ENCODE peak calls at places on chromosomes 7 and 10, in four cellular contexts. G is HEK293T, U is HepG2, B is K562. W is an unnamed sample.

GRCh38 chr10:26488344-26488743 is 50.2 kb downstream of the APBB1IP start:
- DNase-seq in G (no peak), U (no peak), B (no peak), W (no peak)

GRCh38 chr7:104971290-104972071 is 42.5 kb upstream of the KMT2E start:
- DNase-seq in G (no peak), U (peak; percentile 47), B (no peak), W (no peak)

GRCh38 chr7:139568346-139568675 is 44.8 kb downstream of the CLEC2L start:
- DNase-seq in G (no peak), U (no peak), B (no peak), W (no peak)

GRCh38 chr10:12839941-12840611 is 161.4 kb downstream of the CCDC3 start:
- DNase-seq in G (no peak), U (no peak), B (no peak), W (peak; percentile 76)

GRCh38 chr7:154304231-154304630 is 252.0 kb downstream of the DPP6 start:
- DNase-seq in G (no peak), U (no peak), B (no peak), W (peak; percentile 65)

GRCh38 chr7:137940656-137941518 is 61.0 kb downstream of the CREB3L2 start:
- DNase-seq in G (no peak), U (peak; percentile 74), B (no peak), W (no peak)

GRCh38 chr10:74825371-74826141 is 844 bp upstream of the KAT6B start:
- DNase-seq in G (peak; percentile 42), U (no peak), B (no peak), W (peak; percentile 88)

GRCh38 chr10:30877111-30877510 is 154.6 kb downstream of the ZNF438 start:
- DNase-seq in G (no peak), U (no peak), B (no peak), W (no peak)

GRCh38 chr7:98548981-98549380 is 68.1 kb upstream of the NPTX2 start:
- DNase-seq in G (no peak), U (no peak), B (no peak), W (no peak)

GRCh38 chr10:103812004-103812403 is 43.4 kb downstream of the SH3PXD2A start:
- DNase-seq in G (no peak), U (no peak), B (no peak), W (no peak)

GRCh38 chr7:122225874-122226273 is 78.7 kb downstream of the FEZF1 start:
- DNase-seq in G (no peak), U (no peak), B (no peak), W (no peak)

GRCh38 chr10:21943633-21944265 is 59.8 kb downstream of the DNAJC1 start:
- DNase-seq in G (no peak), U (no peak), B (no peak), W (no peak)

GRCh38 chr7:148230341-148230740 is 360.2 kb upstream of the C7orf33 start:
- DNase-seq in G (no peak), U (no peak), B (no peak), W (peak; percentile 40)

GRCh38 chr10:110762849-110763211 is 108.9 kb upstream of the PDCD4 start:
- DNase-seq in G (no peak), U (no peak), B (no peak), W (no peak)

GRCh38 chr10:70267161-70267933 is 16.5 kb downstream of the NPFFR1 start:
- DNase-seq in G (peak; percentile 19), U (no peak), B (peak; percentile 33), W (no peak)

GRCh38 chr7:32905175-32905662 is 13.7 kb upstream of the KBTBD2 start:
- DNase-seq in G (no peak), U (no peak), B (peak; percentile 81), W (peak; percentile 83)

GRCh38 chr7:38476764-38477163 is 154.4 kb downstream of the AMPH start:
- DNase-seq in G (no peak), U (no peak), B (no peak), W (no peak)

GRCh38 chr7:124188576-124188975 is 155.7 kb upstream of the TMEM229A start:
- DNase-seq in G (no peak), U (no peak), B (no peak), W (no peak)

GRCh38 chr7:2231992-2232765 is 566 bp downstream of the MAD1L1 start:
- DNase-seq in G (peak; percentile 39), U (peak; percentile 47), B (peak; percentile 82), W (peak; percentile 93)

GRCh38 chr10:36026656-36027390 is 384.7 kb upstream of the FZD8 start:
- DNase-seq in G (no peak), U (no peak), B (no peak), W (no peak)

GRCh38 chr10:111338035-111338434 is 261.2 kb downstream of the ADRA2A start:
- DNase-seq in G (no peak), U (no peak), B (no peak), W (no peak)

GRCh38 chr10:107013258-107014001 is 151.1 kb downstream of the SORCS1 start:
- DNase-seq in G (peak; percentile 31), U (no peak), B (peak; percentile 15), W (no peak)

GRCh38 chr7:41809487-41810257 is 106.8 kb upstream of the INHBA start:
- DNase-seq in G (no peak), U (no peak), B (no peak), W (no peak)

GRCh38 chr10:132685921-132686680 is 99.8 kb downstream of the NKX6-2 start:
- DNase-seq in G (no peak), U (no peak), B (no peak), W (no peak)

GRCh38 chr10:22427890-22428571 is 82.7 kb downstream of the SPAG6 start:
- DNase-seq in G (peak; percentile 37), U (no peak), B (no peak), W (peak; percentile 72)

GRCh38 chr10:95503012-95503411 is 58.2 kb downstream of the SORBS1 start:
- DNase-seq in G (no peak), U (peak; percentile 64), B (no peak), W (no peak)

GRCh38 chr7:127884066-127884559 is 147.1 kb downstream of the LRRC4 start:
- DNase-seq in G (no peak), U (no peak), B (no peak), W (no peak)

GRCh38 chr7:34069676-34070075 is 164.3 kb downstream of the BMPER start:
- DNase-seq in G (no peak), U (peak; percentile 43), B (no peak), W (no peak)

GRCh38 chr10:110356628-110357245 is 52.0 kb upstream of the SMNDC1 start:
- DNase-seq in G (no peak), U (no peak), B (peak; percentile 19), W (no peak)

GRCh38 chr7:19696926-19697325 is 11.9 kb downstream of the POLR1F start:
- DNase-seq in G (no peak), U (no peak), B (no peak), W (no peak)

GRCh38 chr7:158268851-158269535 is 318.6 kb downstream of the PTPRN2 start:
- DNase-seq in G (no peak), U (no peak), B (no peak), W (no peak)

GRCh38 chr10:101214446-101215396 is 14.5 kb downstream of the LBX1 start:
- DNase-seq in G (peak; percentile 87), U (peak; percentile 50), B (peak; percentile 76), W (peak; percentile 84)
- TF ChIP-seq FOXM1 in G (no peak), U (no peak), B (no peak), W (no peak)

DNA sequence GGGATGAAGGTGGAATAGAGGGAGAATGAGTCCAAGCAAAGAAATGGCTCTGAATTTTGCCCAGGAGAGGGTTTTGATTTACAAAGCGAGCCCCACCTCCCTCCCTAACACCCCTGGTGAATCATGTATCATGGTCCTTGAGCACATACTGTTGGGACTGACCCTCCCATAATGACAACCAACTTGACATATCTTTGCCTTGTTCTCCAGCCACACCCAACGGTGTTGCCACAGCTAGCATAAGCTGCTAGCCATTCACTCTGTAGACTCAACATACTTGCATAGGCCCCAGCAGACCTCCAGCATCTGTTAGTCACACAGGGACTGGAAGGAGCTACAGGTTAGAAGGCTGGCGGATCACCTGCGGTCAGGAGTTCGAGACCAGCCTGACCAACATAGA is 538.5 kb downstream of the KCNMA1 start:
- DNase-seq in G (no peak), U (no peak), B (no peak), W (no peak)
- TF ChIP-seq FOXM1 in G (no peak), U (no peak), B (no peak), W (no peak)

DNA sequence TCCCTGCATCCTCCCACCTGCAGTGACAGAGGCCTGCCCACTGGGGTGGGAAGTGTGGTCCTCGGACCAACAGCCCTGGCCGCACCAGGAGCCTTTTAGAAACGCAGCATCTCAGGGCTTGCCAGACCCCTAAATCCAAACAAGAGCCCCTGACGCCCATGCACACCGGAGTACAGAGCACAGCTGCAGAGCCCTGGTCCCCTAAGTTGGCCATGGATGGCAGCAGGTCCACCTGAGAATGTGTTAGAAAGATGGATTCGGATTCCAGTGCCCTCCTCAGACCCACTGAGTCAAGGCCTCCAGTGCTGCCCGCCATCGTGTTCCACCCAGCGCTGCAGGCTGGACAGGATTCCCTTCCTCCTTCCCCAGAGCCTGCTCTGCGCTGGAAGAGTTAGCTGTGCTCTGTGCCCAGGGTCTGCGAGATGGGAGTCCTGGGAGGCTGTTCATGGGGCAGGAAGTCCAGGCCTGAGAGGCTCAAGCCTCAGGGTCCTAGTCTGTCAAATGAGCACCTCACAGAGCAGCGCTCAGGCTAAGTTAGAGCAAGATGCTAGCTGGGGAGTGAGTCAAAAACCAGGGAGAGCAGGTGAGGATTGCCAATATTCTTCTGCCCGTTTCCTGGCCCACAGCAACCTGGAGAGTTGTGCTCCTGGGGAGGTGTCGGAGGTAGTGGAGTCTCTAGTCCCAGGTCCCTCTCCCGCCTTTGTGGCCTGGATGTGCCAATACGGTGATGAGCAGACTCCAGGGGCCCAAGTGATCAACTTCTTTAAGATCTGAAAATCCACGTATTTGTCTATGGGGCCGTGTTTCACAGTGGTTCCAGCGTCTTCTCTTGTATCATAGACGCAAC is 95.9 kb upstream of the GPR26 start:
- DNase-seq in G (no peak), U (no peak), B (no peak), W (no peak)
- TF ChIP-seq FOXM1 in G (no peak), U (no peak), B (no peak), W (no peak)

GRCh38 chr10:71295641-71296040 is 23.4 kb upstream of the SLC29A3 start:
- DNase-seq in G (no peak), U (no peak), B (no peak), W (no peak)

GRCh38 chr10:71294091-71294561 is 24.9 kb upstream of the SLC29A3 start:
- DNase-seq in G (no peak), U (no peak), B (no peak), W (no peak)

GRCh38 chr10:71294856-71295255 is 24.2 kb upstream of the SLC29A3 start:
- DNase-seq in G (no peak), U (no peak), B (no peak), W (no peak)

GRCh38 chr10:71297343-71297742 is 21.7 kb upstream of the SLC29A3 start:
- DNase-seq in G (no peak), U (no peak), B (no peak), W (no peak)

GRCh38 chr10:71296086-71296485 is 23.0 kb upstream of the SLC29A3 start:
- DNase-seq in G (no peak), U (no peak), B (no peak), W (no peak)
- TF ChIP-seq FOXM1 in G (no peak), U (no peak), B (no peak), W (no peak)

W was measured in SK-N-SH.